ENCODE peak calls at places on chromosome 15, in four cellular contexts. J is transverse colon, Q is upper lobe of right lung, P is Peyer's patch. Y is an unnamed sample.

GRCh38 chr15:69976366-69976994 is 121.2 kb downstream of the TLE3 start:
- DNase-seq in P (no peak), Q (no peak), J (peak; percentile 29), Y (peak; percentile 40)

GRCh38 chr15:63203451-63204090 is 14.2 kb downstream of the RAB8B start:
- DNase-seq in Q (no peak), J (no peak), P (no peak), Y (peak; percentile 45)

GRCh38 chr15:32663671-32664070 is 22.2 kb downstream of the SCG5 start:
- DNase-seq in Q (no peak), P (no peak), J (no peak), Y (no peak)

GRCh38 chr15:26051771-26052685 is 188.9 kb upstream of the ATP10A start:
- DNase-seq in J (peak; percentile 7), P (no peak), Q (no peak), Y (no peak)

GRCh38 chr15:58474741-58475323 is 43.0 kb downstream of the LIPC start:
- DNase-seq in Q (peak; percentile 35), J (no peak), P (no peak), Y (no peak)

GRCh38 chr15:49832421-49832980 is 211.7 kb downstream of the DTWD1 start:
- DNase-seq in P (peak; percentile 62), Q (no peak), J (peak; percentile 56), Y (no peak)

GRCh38 chr15:22973286-22973685 is 6.9 kb downstream of the CYFIP1 start:
- DNase-seq in Q (no peak), J (no peak), P (peak; percentile 32), Y (no peak)

GRCh38 chr15:55389276-55389631 is 18.9 kb downstream of the CCPG1 start:
- DNase-seq in P (no peak), Q (no peak), J (no peak), Y (no peak)

GRCh38 chr15:48459571-48460461 is 128.6 kb downstream of the DUT start:
- DNase-seq in Q (no peak), J (no peak), P (no peak), Y (no peak)

GRCh38 chr15:26129852-26130251 is 266.7 kb upstream of the ATP10A start:
- DNase-seq in J (no peak), P (no peak), Q (no peak), Y (no peak)

GRCh38 chr15:29784413-29784812 is 37.9 kb downstream of the TJP1 start:
- DNase-seq in Q (no peak), J (no peak), P (no peak), Y (no peak)

GRCh38 chr15:101267320-101268104 is 9.8 kb downstream of the SELENOS start:
- DNase-seq in J (no peak), P (no peak), Q (no peak), Y (no peak)

GRCh38 chr15:67043939-67044771 is 21.2 kb upstream of the SMAD3 start:
- DNase-seq in J (no peak), Q (no peak), P (no peak), Y (no peak)

GRCh38 chr15:81400640-81401236 is 26.7 kb upstream of the TMC3 start:
- DNase-seq in Q (no peak), P (no peak), J (no peak), Y (no peak)

GRCh38 chr15:50764331-50765201 is 940 bp downstream of the SPPL2A start:
- DNase-seq in J (no peak), P (no peak), Q (no peak), Y (no peak)

GRCh38 chr15:77836116-77836798 is 203.5 kb upstream of the LINGO1 start:
- DNase-seq in P (peak; percentile 31), Q (peak; percentile 46), J (no peak), Y (no peak)

GRCh38 chr15:99103279-99103678 is 1.6 kb upstream of the SYNM start:
- DNase-seq in J (no peak), P (no peak), Q (no peak), Y (no peak)

GRCh38 chr15:59069430-59069829 is 35.5 kb upstream of the CCNB2 start:
- DNase-seq in P (no peak), J (no peak), Q (no peak), Y (no peak)

GRCh38 chr15:31227954-31228542 is 98.6 kb upstream of the KLF13 start:
- DNase-seq in P (no peak), J (no peak), Q (no peak), Y (no peak)

GRCh38 chr15:77029166-77030041 is 34.5 kb downstream of the PSTPIP1 start:
- DNase-seq in P (peak; percentile 73), Q (peak; percentile 60), J (peak; percentile 59), Y (no peak)

GRCh38 chr15:65525622-65526021 is 4.6 kb upstream of the HACD3 start:
- DNase-seq in Q (no peak), P (no peak), J (peak; percentile 36), Y (no peak)

GRCh38 chr15:59170295-59170881 is 36.3 kb upstream of the LDHAL6B start:
- DNase-seq in P (no peak), Q (peak; percentile 65), J (peak; percentile 37), Y (no peak)

GRCh38 chr15:51688863-51689262 is 7.6 kb downstream of the SCG3 start:
- DNase-seq in P (no peak), J (no peak), Q (no peak), Y (no peak)

GRCh38 chr15:80906159-80906775 is 83.4 kb downstream of the MESD start:
- DNase-seq in P (no peak), Q (no peak), J (no peak), Y (no peak)

GRCh38 chr15:69159805-69160140 is 662 bp upstream of the GLCE start:
- DNase-seq in P (no peak), J (no peak), Q (no peak), Y (no peak)

GRCh38 chr15:73897441-73898261 is 24.3 kb downstream of the TBC1D21 start:
- DNase-seq in Q (peak; percentile 69), J (peak; percentile 27), P (peak; percentile 61), Y (peak; percentile 36)
- H3K27ac ChIP-seq in Q (no peak overlapping the region), J (no peak overlapping the region), P (no peak overlapping the region), Y (no peak overlapping the region)

DNA sequence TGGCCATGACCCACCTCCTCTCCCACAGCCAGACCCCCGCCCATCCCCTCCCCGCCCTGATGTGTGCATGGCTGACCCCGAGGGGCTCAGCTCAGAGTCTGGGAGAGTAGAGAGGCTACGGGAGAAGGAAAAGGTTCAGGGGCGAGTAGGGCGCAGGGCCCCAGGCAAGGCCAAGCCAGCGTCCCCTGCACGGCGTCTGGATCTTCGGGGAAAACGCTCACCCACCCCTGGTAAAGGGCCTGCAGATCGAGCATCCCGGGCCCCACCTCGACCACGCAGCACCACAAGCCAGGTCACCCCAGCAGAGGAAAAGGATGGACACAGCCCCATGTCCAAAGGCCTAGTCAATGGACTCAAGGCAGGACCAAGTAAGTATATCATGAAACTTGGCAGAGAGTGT is 11.7 kb downstream of the MAP1A start:
- DNase-seq in J (no peak), P (no peak), Q (no peak), Y (no peak)
- TF ChIP-seq CTCF in J (no peak), P (no peak), Q (no peak), Y (no peak)

GRCh38 chr15:73367624-73368300 is 996 bp downstream of the HCN4 start:
- DNase-seq in J (no peak), Q (no peak), P (no peak), Y (no peak)
- H3K27me3 ChIP-seq in J (peaks cover 93% of the 10 kb centered on the region), Q (peaks cover 74% of the 10 kb centered on the region), P (no peaks in the 10 kb centered on the region), Y (peaks cover 54% of the 10 kb centered on the region)

GRCh38 chr15:90389513-90389912 is 1.5 kb downstream of the IQGAP1 start:
- DNase-seq in P (no peak), Q (no peak), J (no peak), Y (no peak)
- H3K27ac ChIP-seq in P (peak overlapping the region; percentile 92), Q (peak overlapping the region; percentile 98), J (peak overlapping the region; percentile 98), Y (no peak overlapping the region)

GRCh38 chr15:39710681-39711080 is 72.0 kb downstream of the FSIP1 start:
- DNase-seq in J (no peak), Q (no peak), P (no peak), Y (no peak)
- TF ChIP-seq CTCF in J (no peak), Q (no peak), P (no peak), Y (no peak)

GRCh38 chr15:34754674-34755418 is at the start of gene GJD2:
- DNase-seq in P (no peak), J (no peak), Q (no peak), Y (no peak)

GRCh38 chr15:34753236-34753894 is 1.4 kb downstream of the GJD2 start:
- DNase-seq in J (no peak), P (no peak), Q (no peak), Y (no peak)

GRCh38 chr15:34755419-34755773 is 598 bp upstream of the GJD2 start:
- DNase-seq in J (no peak), P (no peak), Q (no peak), Y (no peak)

GRCh38 chr15:34757262-34757661 is 2.5 kb upstream of the GJD2 start:
- DNase-seq in Q (no peak), P (no peak), J (no peak), Y (no peak)

GRCh38 chr15:34754171-34754580 is 622 bp downstream of the GJD2 start:
- DNase-seq in J (no peak), Q (no peak), P (no peak), Y (no peak)
- H3K27me3 ChIP-seq in J (peaks cover 59% of the 10 kb centered on the region), Q (peaks cover 51% of the 10 kb centered on the region), P (no peaks in the 10 kb centered on the region), Y (peaks cover 55% of the 10 kb centered on the region)

GRCh38 chr15:96338772-96339661 is 8.5 kb downstream of the NR2F2 start:
- DNase-seq in P (no peak), Q (no peak), J (no peak), Y (no peak)

GRCh38 chr15:96337354-96337990 is 7.0 kb downstream of the NR2F2 start:
- DNase-seq in P (no peak), Q (no peak), J (peak; percentile 11), Y (no peak)

GRCh38 chr15:96339662-96340347 is 9.3 kb downstream of the NR2F2 start:
- DNase-seq in P (no peak), Q (no peak), J (no peak), Y (no peak)

GRCh38 chr15:96336643-96337353 is 6.3 kb downstream of the NR2F2 start:
- DNase-seq in P (no peak), J (peak; percentile 34), Q (no peak), Y (no peak)

DNA sequence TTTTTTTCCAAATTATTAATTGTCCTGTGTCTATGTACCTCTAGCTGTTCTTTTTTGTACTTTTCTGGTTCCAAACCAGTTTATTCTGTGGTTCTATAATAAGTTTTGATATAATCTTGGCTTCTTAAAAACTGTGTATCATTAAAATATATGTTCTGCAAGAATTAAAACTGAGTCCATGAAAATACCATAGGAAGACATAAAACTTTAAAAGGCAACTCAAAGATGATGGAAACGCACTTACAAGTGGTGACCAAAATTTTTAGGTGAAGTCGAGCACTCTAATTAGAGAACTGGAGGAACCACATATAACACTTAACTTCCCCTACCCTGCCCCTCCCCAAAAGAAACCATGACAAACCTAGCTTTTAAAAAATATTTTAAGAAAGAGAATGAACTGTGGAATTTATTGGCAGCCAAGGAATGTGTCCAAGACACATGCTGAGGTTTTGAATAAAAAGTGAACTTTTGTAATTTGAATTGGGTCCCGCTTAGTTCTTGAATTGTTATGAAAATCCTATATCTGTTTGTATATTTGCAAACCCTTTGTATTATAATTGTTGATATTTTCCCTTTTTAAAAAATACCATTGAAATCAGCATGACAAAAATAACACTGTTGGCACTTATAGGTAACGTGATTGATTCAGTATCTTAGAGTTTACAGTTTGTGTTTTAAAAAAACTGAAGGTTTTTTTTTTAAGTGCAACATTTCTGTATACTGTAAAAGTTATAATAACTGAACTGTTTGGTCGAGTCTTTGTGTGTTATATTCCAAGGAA is 7.7 kb downstream of the NR2F2 start:
- DNase-seq in Q (no peak), J (no peak), P (no peak), Y (no peak)
- H3K27ac ChIP-seq in Q (peak overlapping the region; percentile 83), J (peak overlapping the region; percentile 98), P (no peak overlapping the region), Y (no peak overlapping the region)

GRCh38 chr15:40807028-40807887 is at the start of the genes DNAJC17 and ZFYVE19:
- DNase-seq in J (peak; percentile 97), Q (peak; percentile 97), P (peak; percentile 96), Y (peak; percentile 89)
- TF ChIP-seq CTCF in J (peak; percentile 48), Q (no peak), P (peak; percentile 31), Y (no peak)